ENCODE peak calls at places on chromosomes 2 and 18, in eight cellular contexts. One of them, this sample, is unnamed.
A peak's percentile ranks its signal among the peaks of the same experiment; 100 is the strongest.

GRCh38 chr2:36456227-36456788 is 100.7 kb downstream of the CRIM1 start:
- DNase-seq in NCI-H748 treated with DMSO at 0.1 percent for 48 hours: no peak
- DNase-seq in HuH-7: no peak
- DNase-seq in T-helper 9 cell: no peak
- DNase-seq in DMS53: no peak
- DNase-seq in EH: peak; percentile 88
- DNase-seq in left ventricle myocardium inferior: peak; percentile 84
- DNase-seq in NCI-H2081 treated with DMSO at 0.1 percent for 48 hours: no peak
- DNase-seq in this sample: peak; percentile 20

GRCh38 chr2:233832869-233833812 is 21.2 kb downstream of the HJURP start:
- DNase-seq in T-helper 9 cell: no peak
- DNase-seq in DMS53: peak; percentile 82
- DNase-seq in NCI-H748 treated with DMSO at 0.1 percent for 48 hours: peak; percentile 8
- DNase-seq in NCI-H2081 treated with DMSO at 0.1 percent for 48 hours: no peak
- DNase-seq in left ventricle myocardium inferior: no peak
- DNase-seq in EH: peak; percentile 69
- DNase-seq in HuH-7: peak; percentile 91
- DNase-seq in this sample: no peak

GRCh38 chr2:142920579-142920978 is 43.1 kb downstream of the KYNU start:
- DNase-seq in HuH-7: no peak
- DNase-seq in T-helper 9 cell: no peak
- DNase-seq in left ventricle myocardium inferior: no peak
- DNase-seq in EH: no peak
- DNase-seq in NCI-H748 treated with DMSO at 0.1 percent for 48 hours: no peak
- DNase-seq in NCI-H2081 treated with DMSO at 0.1 percent for 48 hours: no peak
- DNase-seq in DMS53: no peak
- DNase-seq in this sample: no peak

GRCh38 chr18:3615374-3615773 is 165.4 kb downstream of the TGIF1 start:
- DNase-seq in left ventricle myocardium inferior: no peak
- DNase-seq in NCI-H2081 treated with DMSO at 0.1 percent for 48 hours: no peak
- DNase-seq in DMS53: no peak
- DNase-seq in HuH-7: no peak
- DNase-seq in T-helper 9 cell: no peak
- DNase-seq in NCI-H748 treated with DMSO at 0.1 percent for 48 hours: no peak
- DNase-seq in EH: no peak
- DNase-seq in this sample: peak; percentile 18

GRCh38 chr2:24439971-24440340 is 51.1 kb upstream of the NCOA1 start:
- DNase-seq in NCI-H2081 treated with DMSO at 0.1 percent for 48 hours: no peak
- DNase-seq in DMS53: no peak
- DNase-seq in left ventricle myocardium inferior: no peak
- DNase-seq in T-helper 9 cell: no peak
- DNase-seq in EH: no peak
- DNase-seq in NCI-H748 treated with DMSO at 0.1 percent for 48 hours: no peak
- DNase-seq in HuH-7: no peak
- DNase-seq in this sample: no peak

GRCh38 chr2:131535526-131535925 is 7.8 kb downstream of the CCDC74A start:
- DNase-seq in NCI-H748 treated with DMSO at 0.1 percent for 48 hours: no peak
- DNase-seq in EH: no peak
- DNase-seq in DMS53: no peak
- DNase-seq in HuH-7: no peak
- DNase-seq in left ventricle myocardium inferior: no peak
- DNase-seq in NCI-H2081 treated with DMSO at 0.1 percent for 48 hours: no peak
- DNase-seq in T-helper 9 cell: no peak
- DNase-seq in this sample: no peak

GRCh38 chr2:175203621-175204496 is 22.3 kb upstream of the ATP5MC3 start:
- DNase-seq in HuH-7: peak; percentile 26
- DNase-seq in left ventricle myocardium inferior: no peak
- DNase-seq in EH: peak; percentile 57
- DNase-seq in NCI-H2081 treated with DMSO at 0.1 percent for 48 hours: peak; percentile 53
- DNase-seq in NCI-H748 treated with DMSO at 0.1 percent for 48 hours: peak; percentile 54
- DNase-seq in DMS53: peak; percentile 82
- DNase-seq in T-helper 9 cell: peak; percentile 10
- DNase-seq in this sample: peak; percentile 62

GRCh38 chr2:106160786-106161261 is 33.3 kb downstream of the UXS1 start:
- DNase-seq in HuH-7: no peak
- DNase-seq in NCI-H2081 treated with DMSO at 0.1 percent for 48 hours: no peak
- DNase-seq in DMS53: peak; percentile 22
- DNase-seq in left ventricle myocardium inferior: no peak
- DNase-seq in NCI-H748 treated with DMSO at 0.1 percent for 48 hours: no peak
- DNase-seq in EH: no peak
- DNase-seq in T-helper 9 cell: peak; percentile 20
- DNase-seq in this sample: no peak

GRCh38 chr2:173414823-173415322 is 60.2 kb downstream of the CDCA7 start:
- DNase-seq in left ventricle myocardium inferior: no peak
- DNase-seq in NCI-H748 treated with DMSO at 0.1 percent for 48 hours: no peak
- DNase-seq in T-helper 9 cell: no peak
- DNase-seq in EH: peak; percentile 57
- DNase-seq in HuH-7: no peak
- DNase-seq in NCI-H2081 treated with DMSO at 0.1 percent for 48 hours: no peak
- DNase-seq in DMS53: peak; percentile 56
- DNase-seq in this sample: no peak

GRCh38 chr2:190540048-190540447 is 5.5 kb upstream of the NEMP2 start:
- DNase-seq in EH: no peak
- DNase-seq in NCI-H748 treated with DMSO at 0.1 percent for 48 hours: no peak
- DNase-seq in HuH-7: no peak
- DNase-seq in T-helper 9 cell: no peak
- DNase-seq in DMS53: peak; percentile 48
- DNase-seq in NCI-H2081 treated with DMSO at 0.1 percent for 48 hours: no peak
- DNase-seq in left ventricle myocardium inferior: no peak
- DNase-seq in this sample: no peak

GRCh38 chr18:63207825-63208224 is 111.7 kb downstream of the BCL2 start:
- DNase-seq in T-helper 9 cell: no peak
- DNase-seq in left ventricle myocardium inferior: no peak
- DNase-seq in DMS53: peak; percentile 92
- DNase-seq in NCI-H2081 treated with DMSO at 0.1 percent for 48 hours: no peak
- DNase-seq in NCI-H748 treated with DMSO at 0.1 percent for 48 hours: peak; percentile 92
- DNase-seq in HuH-7: no peak
- DNase-seq in EH: no peak
- DNase-seq in this sample: no peak

GRCh38 chr18:22591231-22591630 is 173.5 kb upstream of the CTAGE1 start:
- DNase-seq in HuH-7: no peak
- DNase-seq in NCI-H2081 treated with DMSO at 0.1 percent for 48 hours: no peak
- DNase-seq in EH: peak; percentile 20
- DNase-seq in left ventricle myocardium inferior: no peak
- DNase-seq in DMS53: no peak
- DNase-seq in T-helper 9 cell: no peak
- DNase-seq in NCI-H748 treated with DMSO at 0.1 percent for 48 hours: no peak
- DNase-seq in this sample: no peak

GRCh38 chr18:3625717-3626091 is 175.7 kb downstream of the TGIF1 start:
- DNase-seq in EH: no peak
- DNase-seq in NCI-H748 treated with DMSO at 0.1 percent for 48 hours: no peak
- DNase-seq in T-helper 9 cell: no peak
- DNase-seq in DMS53: no peak
- DNase-seq in HuH-7: no peak
- DNase-seq in NCI-H2081 treated with DMSO at 0.1 percent for 48 hours: no peak
- DNase-seq in left ventricle myocardium inferior: no peak
- DNase-seq in this sample: no peak

This sample was measured in adrenal gland.